ENCODE peak calls at places on chromosomes 2 and 18, in nine cellular contexts. Z is stomach, X is SK-N-SH, H is sigmoid colon, U is suprapubic skin, R is K562, Y is transverse colon, E is GM12878, D is HepG2. P is an unnamed sample.

GRCh38 chr2:70657246-70657645 is 103.6 kb upstream of the TGFA start:
- DNase-seq in Z (no peak), X (no peak), H (no peak), U (no peak), R (no peak), Y (no peak), E (no peak), D (no peak), P (no peak)

GRCh38 chr18:63237911-63238710 is 81.5 kb downstream of the BCL2 start:
- DNase-seq in Z (no peak), X (no peak), H (no peak), U (no peak), R (no peak), Y (peak), E (no peak), D (peak), P (peak)

GRCh38 chr2:119174216-119174992 is 15.9 kb upstream of the C1QL2 start:
- DNase-seq in Z (peak), X (peak), H (no peak), U (peak), R (peak), Y (peak), E (no peak), D (peak), P (peak)

GRCh38 chr2:219099319-219099718 is 38.6 kb upstream of the IHH start:
- DNase-seq in Z (no peak), X (no peak), H (no peak), U (no peak), R (no peak), Y (no peak), E (no peak), D (no peak), P (no peak)

GRCh38 chr2:54666741-54667639 is 56.5 kb upstream of the EML6 start:
- DNase-seq in Z (peak), X (no peak), H (peak), U (no peak), R (no peak), Y (no peak), E (no peak), D (peak), P (no peak)

GRCh38 chr2:61634512-61634911 is 96.4 kb upstream of the XPO1 start:
- DNase-seq in Z (no peak), X (no peak), H (no peak), U (no peak), R (no peak), Y (no peak), E (no peak), D (no peak), P (no peak)

GRCh38 chr18:902179-902718 is 2.4 kb upstream of the ADCYAP1 start:
- DNase-seq in Z (no peak), X (no peak), H (no peak), U (no peak), R (peak), Y (no peak), E (no peak), D (no peak), P (no peak)

GRCh38 chr18:40577255-40577654 is 1377.8 kb upstream of the PIK3C3 start:
- DNase-seq in Z (no peak), X (no peak), H (no peak), U (no peak), R (no peak), Y (no peak), E (no peak), D (no peak), P (no peak)

GRCh38 chr2:24832526-24832925 is 39.3 kb downstream of the CENPO start:
- DNase-seq in Z (no peak), X (no peak), H (peak), U (peak), R (no peak), Y (no peak), E (no peak), D (no peak), P (no peak)

GRCh38 chr2:60064687-60065361 is 488.6 kb downstream of the BCL11A start:
- DNase-seq in Z (no peak), X (peak), H (no peak), U (no peak), R (no peak), Y (no peak), E (no peak), D (no peak), P (no peak)

GRCh38 chr2:9212661-9213411 is 6.2 kb downstream of the ASAP2 start:
- DNase-seq in Z (peak), X (no peak), H (no peak), U (no peak), R (no peak), Y (no peak), E (no peak), D (no peak), P (no peak)

DNA sequence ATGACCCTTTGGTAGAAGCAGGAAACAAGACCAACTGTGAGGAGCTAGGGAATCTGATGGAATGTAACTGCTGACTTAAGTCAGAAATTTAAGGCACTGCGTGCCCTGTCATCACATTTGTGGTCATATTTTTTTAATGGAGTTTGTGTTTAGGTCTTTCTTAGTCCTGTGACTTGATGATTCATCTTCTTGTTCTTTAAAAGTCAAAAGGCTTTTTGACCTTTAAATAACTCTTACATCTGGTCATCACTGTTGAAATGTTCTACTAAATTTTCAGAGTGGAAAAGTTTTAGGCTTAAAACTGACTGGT is 36.4 kb upstream of the ARMC9 start:
- DNase-seq in Z (no peak), X (no peak), H (no peak), U (no peak), R (no peak), Y (no peak), E (no peak), D (no peak), P (no peak)
- TF ChIP-seq POLR2AphosphoS5 in Z (peak), X (peak), H (peak), U (no peak), R (no peak), Y (no peak), E (no peak), D (no peak), P (no peak)

GRCh38 chr2:101820519-101820918 is 123.0 kb downstream of the MAP4K4 start:
- DNase-seq in Z (no peak), X (no peak), H (no peak), U (no peak), R (peak), Y (no peak), E (no peak), D (no peak), P (no peak)

GRCh38 chr2:101823849-101824248 is 126.3 kb downstream of the MAP4K4 start:
- DNase-seq in Z (no peak), X (no peak), H (no peak), U (no peak), R (no peak), Y (no peak), E (no peak), D (no peak), P (no peak)

GRCh38 chr2:101821828-101822458 is 124.4 kb downstream of the MAP4K4 start:
- DNase-seq in Z (no peak), X (no peak), H (no peak), U (no peak), R (no peak), Y (no peak), E (no peak), D (no peak), P (no peak)

GRCh38 chr2:101821059-101821805 is 123.7 kb downstream of the MAP4K4 start:
- DNase-seq in Z (no peak), X (no peak), H (no peak), U (no peak), R (no peak), Y (no peak), E (no peak), D (no peak), P (no peak)

GRCh38 chr2:101823347-101823791 is 125.9 kb downstream of the MAP4K4 start:
- DNase-seq in Z (peak), X (no peak), H (peak), U (no peak), R (peak), Y (peak), E (no peak), D (peak), P (no peak)
- TF ChIP-seq EP300 in Z (no peak), X (no peak), H (no peak), U (no peak), R (no peak), Y (no peak), E (no peak), D (no peak), P (no peak)

GRCh38 chr2:221524158-221524557 is 47.9 kb downstream of the EPHA4 start:
- DNase-seq in Z (no peak), X (no peak), H (no peak), U (no peak), R (no peak), Y (no peak), E (no peak), D (no peak), P (no peak)
- TF ChIP-seq POLR2AphosphoS5 in Z (no peak), X (no peak), H (no peak), U (no peak), R (no peak), Y (no peak), E (no peak), D (no peak), P (no peak)

GRCh38 chr2:172100080-172101007 is 2.4 kb downstream of the DLX2 start:
- DNase-seq in Z (no peak), X (peak), H (no peak), U (no peak), R (no peak), Y (no peak), E (no peak), D (no peak), P (peak)

GRCh38 chr2:172099472-172100079 is 3.1 kb downstream of the DLX2 start:
- DNase-seq in Z (no peak), X (no peak), H (no peak), U (no peak), R (no peak), Y (no peak), E (no peak), D (no peak), P (no peak)

GRCh38 chr2:172097557-172098131 is 5.1 kb downstream of the DLX2 start:
- DNase-seq in Z (no peak), X (peak), H (no peak), U (no peak), R (peak), Y (no peak), E (no peak), D (no peak), P (no peak)

GRCh38 chr2:172098287-172098649 is 4.4 kb downstream of the DLX2 start:
- DNase-seq in Z (no peak), X (peak), H (no peak), U (no peak), R (peak), Y (no peak), E (no peak), D (no peak), P (no peak)

GRCh38 chr2:172098650-172099471 is 3.8 kb downstream of the DLX2 start:
- DNase-seq in Z (no peak), X (peak), H (peak), U (no peak), R (peak), Y (peak), E (no peak), D (peak), P (peak)
- TF ChIP-seq EP300 in Z (no peak), X (peak), H (no peak), U (no peak), R (peak), Y (no peak), E (no peak), D (no peak), P (no peak)

GRCh38 chr2:10614940-10615339 is 74.8 kb downstream of the NOL10 start:
- DNase-seq in Z (no peak), X (no peak), H (no peak), U (no peak), R (no peak), Y (peak), E (no peak), D (no peak), P (no peak)

GRCh38 chr2:10619643-10620042 is 70.1 kb downstream of the NOL10 start:
- DNase-seq in Z (no peak), X (no peak), H (no peak), U (no peak), R (no peak), Y (no peak), E (no peak), D (no peak), P (no peak)

GRCh38 chr2:10617241-10617640 is 72.5 kb downstream of the NOL10 start:
- DNase-seq in Z (no peak), X (no peak), H (no peak), U (no peak), R (no peak), Y (no peak), E (no peak), D (no peak), P (no peak)

GRCh38 chr2:10620481-10620880 is 69.3 kb downstream of the NOL10 start:
- DNase-seq in Z (no peak), X (no peak), H (no peak), U (no peak), R (no peak), Y (no peak), E (no peak), D (no peak), P (no peak)
- TF ChIP-seq POLR2AphosphoS5 in Z (no peak), X (no peak), H (no peak), U (no peak), R (no peak), Y (no peak), E (no peak), D (no peak), P (no peak)

DNA sequence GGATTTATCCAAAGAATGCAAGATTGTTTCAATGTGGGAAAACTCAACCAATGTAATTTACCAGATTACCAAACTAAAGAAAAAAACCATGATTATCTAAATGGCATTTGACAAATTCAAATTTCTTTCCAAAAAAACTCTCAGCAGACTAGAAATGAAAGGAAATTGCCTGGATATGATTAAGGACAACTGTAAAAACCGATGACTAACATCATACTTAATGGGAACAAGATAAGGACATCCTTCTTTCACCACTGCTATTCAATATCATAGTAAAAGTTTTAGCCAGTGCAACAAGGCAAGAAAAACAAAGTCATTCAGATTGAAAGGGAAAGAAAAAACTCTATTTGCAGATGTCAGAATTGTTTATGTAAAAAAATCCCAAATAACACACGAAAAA is 4.4 kb upstream of the CCDC150 start:
- DNase-seq in Z (no peak), X (no peak), H (no peak), U (no peak), R (no peak), Y (no peak), E (no peak), D (no peak), P (no peak)
- TF ChIP-seq EP300 in Z (no peak), X (no peak), H (no peak), U (no peak), R (no peak), Y (no peak), E (no peak), D (no peak), P (no peak)

GRCh38 chr2:152509772-152510491 is 175.0 kb downstream of the FMNL2 start:
- DNase-seq in Z (no peak), X (no peak), H (no peak), U (no peak), R (no peak), Y (no peak), E (no peak), D (no peak), P (no peak)

GRCh38 chr2:152511981-152512380 is 177.0 kb downstream of the FMNL2 start:
- DNase-seq in Z (no peak), X (no peak), H (no peak), U (no peak), R (no peak), Y (no peak), E (no peak), D (no peak), P (no peak)

GRCh38 chr2:152508446-152508845 is 173.5 kb downstream of the FMNL2 start:
- DNase-seq in Z (no peak), X (no peak), H (no peak), U (no peak), R (no peak), Y (no peak), E (no peak), D (peak), P (no peak)

GRCh38 chr2:152513029-152513428 is 178.1 kb downstream of the FMNL2 start:
- DNase-seq in Z (no peak), X (no peak), H (no peak), U (no peak), R (no peak), Y (no peak), E (no peak), D (no peak), P (no peak)

DNA sequence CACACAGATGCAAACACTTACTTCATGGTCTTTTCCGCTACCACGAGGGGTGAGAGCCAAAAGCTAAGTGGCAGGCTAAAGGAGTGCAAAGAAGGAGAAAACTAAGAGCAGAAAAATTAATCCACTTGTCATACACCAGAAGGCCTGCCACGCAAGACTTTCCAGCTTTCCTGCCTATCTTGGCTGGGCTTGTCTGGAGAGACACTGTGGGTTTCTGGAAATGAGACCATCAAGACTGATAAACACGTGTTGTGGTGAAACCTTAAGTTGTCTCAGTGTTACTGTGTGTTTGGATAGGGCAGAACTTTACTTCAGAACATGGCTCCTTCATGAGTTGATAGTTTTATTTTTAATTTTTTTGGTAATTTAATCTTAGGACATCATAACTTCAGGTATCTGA is 175.7 kb downstream of the FMNL2 start:
- DNase-seq in Z (no peak), X (no peak), H (no peak), U (no peak), R (no peak), Y (no peak), E (no peak), D (no peak), P (no peak)
- TF ChIP-seq POLR2AphosphoS5 in Z (no peak), X (no peak), H (no peak), U (no peak), R (no peak), Y (no peak), E (no peak), D (no peak), P (no peak)

GRCh38 chr2:169324581-169325260 is 37.6 kb downstream of the LRP2 start:
- DNase-seq in Z (no peak), X (no peak), H (no peak), U (no peak), R (no peak), Y (no peak), E (no peak), D (no peak), P (no peak)
- TF ChIP-seq EP300 in Z (no peak), X (no peak), H (no peak), U (no peak), R (no peak), Y (no peak), E (no peak), D (no peak), P (no peak)

DNA sequence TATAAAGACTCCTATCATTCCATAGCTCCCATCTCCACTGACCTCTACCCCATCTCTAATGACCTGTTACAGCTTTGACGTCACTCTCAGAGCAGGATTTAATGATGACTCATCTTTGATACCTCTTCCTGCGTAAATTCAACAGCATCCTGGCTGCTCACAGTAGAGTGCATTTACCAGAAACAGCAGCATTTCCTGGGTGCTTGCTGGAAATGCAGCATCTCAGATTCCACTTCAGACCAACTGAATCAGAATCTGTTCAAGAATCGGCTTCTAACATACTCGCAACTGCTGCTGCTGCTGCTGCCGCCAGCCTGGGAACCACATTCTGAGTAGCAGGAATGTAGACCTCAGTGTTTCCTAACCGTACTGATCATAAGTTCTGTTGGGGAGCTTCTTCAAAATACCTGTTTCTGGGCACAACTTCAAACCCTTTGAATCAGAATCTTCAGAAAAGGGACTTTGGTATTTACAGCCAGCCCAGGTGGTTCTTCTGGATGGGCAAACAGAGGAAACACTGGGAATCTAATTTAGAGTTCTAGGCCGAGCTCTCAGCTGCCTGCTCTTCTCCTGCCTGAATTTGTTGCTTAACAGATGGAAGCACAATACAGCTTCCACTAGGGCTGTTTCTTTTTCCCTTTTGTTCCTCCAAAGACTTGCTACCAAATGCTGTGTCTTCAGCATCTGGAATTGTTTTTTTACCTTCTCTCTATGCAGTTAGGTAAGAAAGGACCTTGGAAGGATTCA is 241.4 kb downstream of the NCKAP5 start:
- DNase-seq in Z (no peak), X (no peak), H (no peak), U (no peak), R (no peak), Y (no peak), E (no peak), D (no peak), P (no peak)
- TF ChIP-seq POLR2AphosphoS5 in Z (no peak), X (no peak), H (no peak), U (no peak), R (no peak), Y (no peak), E (no peak), D (no peak), P (no peak)

GRCh38 chr18:35463050-35463449 is 34.7 kb downstream of the INO80C start:
- DNase-seq in Z (no peak), X (peak), H (no peak), U (no peak), R (peak), Y (no peak), E (no peak), D (no peak), P (no peak)

GRCh38 chr18:35459997-35460396 is 37.8 kb downstream of the INO80C start:
- DNase-seq in Z (no peak), X (no peak), H (no peak), U (no peak), R (no peak), Y (no peak), E (no peak), D (no peak), P (no peak)

GRCh38 chr18:35458677-35459441 is 38.9 kb downstream of the INO80C start:
- DNase-seq in Z (peak), X (no peak), H (peak), U (peak), R (peak), Y (peak), E (peak), D (peak), P (no peak)

GRCh38 chr18:35458271-35458670 is 39.5 kb downstream of the INO80C start:
- DNase-seq in Z (no peak), X (no peak), H (no peak), U (no peak), R (no peak), Y (no peak), E (no peak), D (peak), P (no peak)

DNA sequence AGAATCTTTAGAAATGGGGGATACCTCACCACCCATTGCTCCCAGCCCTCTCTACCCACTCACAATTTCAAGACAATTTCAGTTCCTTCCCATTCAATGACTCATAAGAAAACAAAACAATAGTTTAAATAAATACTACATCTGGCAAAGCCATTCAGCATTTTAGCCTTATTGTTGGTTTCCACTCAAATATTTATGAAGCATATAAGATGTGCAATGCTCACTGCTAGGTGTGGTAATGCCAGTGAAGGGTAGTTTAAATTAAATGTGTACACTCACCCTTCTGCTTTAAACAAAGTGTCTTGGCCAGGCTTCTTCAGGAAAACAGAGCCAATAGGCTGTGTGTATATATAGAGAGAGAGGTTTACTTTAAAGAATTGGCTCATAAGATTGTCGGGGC is 37.0 kb downstream of the INO80C start:
- DNase-seq in Z (no peak), X (no peak), H (no peak), U (no peak), R (no peak), Y (no peak), E (no peak), D (no peak), P (no peak)
- TF ChIP-seq EP300 in Z (no peak), X (no peak), H (no peak), U (no peak), R (no peak), Y (no peak), E (no peak), D (no peak), P (no peak)

P was measured in upper lobe of left lung.